ENCODE peak calls at places on chromosomes 2 and 18, in six cellular contexts. One of them, this sample, is unnamed.
A peak's percentile ranks its signal among the peaks of the same experiment; 100 is the strongest.

GRCh38 chr2:158325031-158325781 is 131.3 kb downstream of the CCDC148 start:
- DNase-seq in astrocyte of the spinal cord: peak; percentile 42
- DNase-seq in SK-N-SH: no peak
- DNase-seq in PC-3: peak; percentile 43
- DNase-seq in EH: peak; percentile 63
- DNase-seq in T-helper 2 cell: no peak
- DNase-seq in this sample: no peak

GRCh38 chr2:171430516-171431410 is 3.0 kb downstream of the METTL8 start:
- DNase-seq in astrocyte of the spinal cord: no peak
- DNase-seq in SK-N-SH: no peak
- DNase-seq in PC-3: no peak
- DNase-seq in EH: no peak
- DNase-seq in T-helper 2 cell: no peak
- DNase-seq in this sample: no peak

GRCh38 chr2:176997074-176997791 is 215.4 kb upstream of the HNRNPA3 start:
- DNase-seq in astrocyte of the spinal cord: peak; percentile 87
- DNase-seq in SK-N-SH: no peak
- DNase-seq in PC-3: peak; percentile 90
- DNase-seq in EH: peak; percentile 84
- DNase-seq in T-helper 2 cell: no peak
- DNase-seq in this sample: no peak

GRCh38 chr2:239153806-239154591 is 246.8 kb downstream of the HDAC4 start:
- DNase-seq in astrocyte of the spinal cord: no peak
- DNase-seq in SK-N-SH: no peak
- DNase-seq in PC-3: no peak
- DNase-seq in EH: no peak
- DNase-seq in T-helper 2 cell: no peak
- DNase-seq in this sample: no peak

GRCh38 chr2:119523959-119524694 is at the start of gene SCTR:
- DNase-seq in astrocyte of the spinal cord: no peak
- DNase-seq in SK-N-SH: peak; percentile 75
- DNase-seq in PC-3: no peak
- DNase-seq in EH: no peak
- DNase-seq in T-helper 2 cell: no peak
- DNase-seq in this sample: no peak

GRCh38 chr18:65924878-65925277 is 174.1 kb downstream of the CDH7 start:
- DNase-seq in astrocyte of the spinal cord: no peak
- DNase-seq in SK-N-SH: no peak
- DNase-seq in PC-3: no peak
- DNase-seq in EH: no peak
- DNase-seq in T-helper 2 cell: no peak
- DNase-seq in this sample: no peak

GRCh38 chr2:220078439-220078838 is 451.0 kb downstream of the SLC4A3 start:
- DNase-seq in astrocyte of the spinal cord: peak; percentile 43
- DNase-seq in SK-N-SH: no peak
- DNase-seq in PC-3: no peak
- DNase-seq in EH: peak; percentile 70
- DNase-seq in T-helper 2 cell: no peak
- DNase-seq in this sample: no peak

GRCh38 chr18:64294967-64295366 is 146.1 kb upstream of the LINC00305 start:
- DNase-seq in astrocyte of the spinal cord: no peak
- DNase-seq in SK-N-SH: no peak
- DNase-seq in PC-3: no peak
- DNase-seq in EH: no peak
- DNase-seq in T-helper 2 cell: no peak
- DNase-seq in this sample: no peak

GRCh38 chr18:45413180-45413836 is 202.0 kb upstream of the SLC14A2 start:
- DNase-seq in astrocyte of the spinal cord: no peak
- DNase-seq in SK-N-SH: no peak
- DNase-seq in PC-3: no peak
- DNase-seq in EH: no peak
- DNase-seq in T-helper 2 cell: no peak
- DNase-seq in this sample: no peak

GRCh38 chr2:43059183-43059897 is 167.1 kb downstream of the ZFP36L2 start:
- DNase-seq in astrocyte of the spinal cord: peak; percentile 98
- DNase-seq in SK-N-SH: peak; percentile 72
- DNase-seq in PC-3: peak; percentile 72
- DNase-seq in EH: peak; percentile 99
- DNase-seq in T-helper 2 cell: peak; percentile 15
- DNase-seq in this sample: peak; percentile 79

GRCh38 chr2:208370881-208371633 is 35.5 kb upstream of the PTH2R start:
- DNase-seq in astrocyte of the spinal cord: no peak
- DNase-seq in SK-N-SH: no peak
- DNase-seq in PC-3: no peak
- DNase-seq in EH: peak; percentile 48
- DNase-seq in T-helper 2 cell: no peak
- DNase-seq in this sample: no peak

GRCh38 chr18:58391932-58392331 is 237.0 kb downstream of the ALPK2 start:
- DNase-seq in astrocyte of the spinal cord: no peak
- DNase-seq in SK-N-SH: no peak
- DNase-seq in PC-3: no peak
- DNase-seq in EH: peak; percentile 6
- DNase-seq in T-helper 2 cell: no peak
- DNase-seq in this sample: no peak

GRCh38 chr2:222561817-222562424 is 94.0 kb downstream of the FARSB start:
- DNase-seq in astrocyte of the spinal cord: peak; percentile 63
- DNase-seq in SK-N-SH: peak; percentile 63
- DNase-seq in PC-3: peak; percentile 59
- DNase-seq in EH: peak; percentile 62
- DNase-seq in T-helper 2 cell: no peak
- DNase-seq in this sample: peak; percentile 38

GRCh38 chr2:70570041-70570661 is 16.5 kb upstream of the TGFA start:
- DNase-seq in astrocyte of the spinal cord: no peak
- DNase-seq in SK-N-SH: no peak
- DNase-seq in PC-3: peak; percentile 60
- DNase-seq in EH: peak; percentile 50
- DNase-seq in T-helper 2 cell: no peak
- DNase-seq in this sample: no peak

GRCh38 chr18:45871655-45872054 is 46.2 kb downstream of the SIGLEC15 start:
- DNase-seq in astrocyte of the spinal cord: no peak
- DNase-seq in SK-N-SH: no peak
- DNase-seq in PC-3: peak; percentile 30
- DNase-seq in EH: peak; percentile 27
- DNase-seq in T-helper 2 cell: no peak
- DNase-seq in this sample: no peak

GRCh38 chr2:65553504-65554074 is 121.2 kb upstream of the SPRED2 start:
- DNase-seq in astrocyte of the spinal cord: no peak
- DNase-seq in SK-N-SH: no peak
- DNase-seq in PC-3: no peak
- DNase-seq in EH: no peak
- DNase-seq in T-helper 2 cell: no peak
- DNase-seq in this sample: no peak

GRCh38 chr2:102950547-102950946 is 188.7 kb downstream of the TMEM182 start:
- DNase-seq in astrocyte of the spinal cord: no peak
- DNase-seq in SK-N-SH: no peak
- DNase-seq in PC-3: peak; percentile 37
- DNase-seq in EH: no peak
- DNase-seq in T-helper 2 cell: no peak
- DNase-seq in this sample: no peak

GRCh38 chr2:119218478-119219064 is 5.1 kb upstream of the STEAP3 start:
- DNase-seq in astrocyte of the spinal cord: peak; percentile 68
- DNase-seq in SK-N-SH: no peak
- DNase-seq in PC-3: peak; percentile 38
- DNase-seq in EH: peak; percentile 80
- DNase-seq in T-helper 2 cell: no peak
- DNase-seq in this sample: peak; percentile 53

GRCh38 chr2:72141881-72142742 is 5.5 kb downstream of the CYP26B1 start:
- DNase-seq in astrocyte of the spinal cord: no peak
- DNase-seq in SK-N-SH: peak; percentile 27
- DNase-seq in PC-3: no peak
- DNase-seq in EH: no peak
- DNase-seq in T-helper 2 cell: no peak
- DNase-seq in this sample: no peak